ENCODE peak calls at places on chromosomes 2 and 18, in four cellular contexts. T is A549, M is PC-3, R is mesendoderm. H is an unnamed sample.

GRCh38 chr18:48955528-48956261 is 4.9 kb upstream of the SMAD7 start:
- DNase-seq in T (no peak), M (no peak), R (peak; percentile 80), H (peak; percentile 78)

GRCh38 chr2:66334237-66335054 is 100.5 kb upstream of the MEIS1 start:
- DNase-seq in T (no peak), M (peak; percentile 46), R (peak; percentile 49), H (no peak)

GRCh38 chr2:10839813-10840212 is 27.2 kb upstream of the PDIA6 start:
- DNase-seq in T (no peak), M (peak; percentile 29), R (peak; percentile 54), H (no peak)

GRCh38 chr2:173676647-173677046 is 288.5 kb downstream of the SP3 start:
- DNase-seq in T (no peak), M (peak; percentile 49), R (no peak), H (no peak)

GRCh38 chr2:129483366-129483765 is 496.1 kb upstream of the RAB6C start:
- DNase-seq in T (no peak), M (no peak), R (no peak), H (no peak)

GRCh38 chr2:62197017-62197586 is 1.2 kb downstream of the B3GNT2 start:
- DNase-seq in T (peak; percentile 38), M (peak; percentile 17), R (no peak), H (no peak)

GRCh38 chr2:235378261-235378660 is 115.6 kb upstream of the AGAP1 start:
- DNase-seq in T (no peak), M (peak; percentile 45), R (no peak), H (no peak)

GRCh38 chr2:144219979-144220378 is 299.9 kb downstream of the ZEB2 start:
- DNase-seq in T (no peak), M (no peak), R (no peak), H (no peak)

GRCh38 chr2:205408690-205409089 is 273.6 kb upstream of the NRP2 start:
- DNase-seq in T (no peak), M (no peak), R (no peak), H (no peak)

GRCh38 chr2:9390151-9390850 is 33.0 kb downstream of the ITGB1BP1 start:
- DNase-seq in T (no peak), M (no peak), R (no peak), H (no peak)

GRCh38 chr18:45365835-45366234 is 249.4 kb upstream of the SLC14A2 start:
- DNase-seq in T (no peak), M (no peak), R (no peak), H (peak; percentile 62)

GRCh38 chr2:219496781-219497494 is 1.8 kb upstream of the GMPPA start:
- DNase-seq in T (no peak), M (no peak), R (no peak), H (no peak)

GRCh38 chr2:100365434-100365833 is 43.1 kb upstream of the LONRF2 start:
- DNase-seq in T (no peak), M (peak; percentile 87), R (no peak), H (peak; percentile 55)

GRCh38 chr2:36433311-36434217 is 78.0 kb downstream of the CRIM1 start:
- DNase-seq in T (no peak), M (peak; percentile 37), R (no peak), H (no peak)

GRCh38 chr18:74661008-74661407 is 63.3 kb downstream of the ZNF407 start:
- DNase-seq in T (no peak), M (no peak), R (no peak), H (no peak)

GRCh38 chr2:112944971-112945370 is 32.8 kb upstream of the IL36G start:
- DNase-seq in T (no peak), M (no peak), R (no peak), H (no peak)

GRCh38 chr2:73983322-73984202 is 1.1 kb upstream of the TET3 start:
- DNase-seq in T (peak; percentile 37), M (peak; percentile 97), R (peak; percentile 76), H (no peak)

GRCh38 chr2:234329202-234329930 is 167.5 kb downstream of the ARL4C start:
- DNase-seq in T (no peak), M (peak; percentile 27), R (no peak), H (no peak)

GRCh38 chr2:9763356-9764152 is 79.7 kb upstream of the TAF1B start:
- DNase-seq in T (no peak), M (peak; percentile 77), R (no peak), H (no peak)

GRCh38 chr2:152047826-152048476 is 50.9 kb downstream of the CACNB4 start:
- DNase-seq in T (no peak), M (peak; percentile 21), R (no peak), H (no peak)

GRCh38 chr2:149904816-149905215 is 317.2 kb upstream of the MMADHC start:
- DNase-seq in T (no peak), M (no peak), R (no peak), H (no peak)

DNA sequence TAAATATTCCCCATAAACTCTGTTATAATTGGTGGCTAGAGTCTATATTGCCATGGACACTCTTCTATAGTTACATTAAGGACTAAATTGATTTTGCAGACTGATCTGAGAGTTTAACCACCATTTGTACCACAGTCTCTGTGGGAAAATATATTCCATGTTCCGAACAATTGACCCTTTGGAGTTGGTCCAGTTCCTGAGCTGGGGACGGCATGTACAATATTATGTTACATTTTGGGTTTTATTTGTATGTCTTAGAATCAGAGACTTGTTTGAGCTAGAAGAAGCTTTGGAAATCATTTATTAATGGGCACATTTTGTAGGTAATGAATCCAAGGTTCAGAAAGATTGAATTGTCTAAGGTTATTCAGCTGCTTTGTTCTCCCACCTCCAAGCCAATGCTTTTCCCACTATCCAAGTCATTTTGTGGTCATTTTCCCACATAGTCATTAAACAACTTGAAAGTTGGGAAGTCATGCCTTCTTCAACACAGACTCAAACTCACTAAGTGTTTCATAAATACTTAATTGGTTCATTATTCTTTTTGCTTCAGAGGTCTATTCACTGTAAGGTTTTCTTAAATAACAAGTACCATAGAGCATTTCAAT is 5.0 kb upstream of the PPP1CB start:
- DNase-seq in T (no peak), M (no peak), R (no peak), H (no peak)
- H3K4me3 ChIP-seq in T (no peak overlapping the region), M (no peak overlapping the region), R (no peak overlapping the region), H (no peak overlapping the region)

DNA sequence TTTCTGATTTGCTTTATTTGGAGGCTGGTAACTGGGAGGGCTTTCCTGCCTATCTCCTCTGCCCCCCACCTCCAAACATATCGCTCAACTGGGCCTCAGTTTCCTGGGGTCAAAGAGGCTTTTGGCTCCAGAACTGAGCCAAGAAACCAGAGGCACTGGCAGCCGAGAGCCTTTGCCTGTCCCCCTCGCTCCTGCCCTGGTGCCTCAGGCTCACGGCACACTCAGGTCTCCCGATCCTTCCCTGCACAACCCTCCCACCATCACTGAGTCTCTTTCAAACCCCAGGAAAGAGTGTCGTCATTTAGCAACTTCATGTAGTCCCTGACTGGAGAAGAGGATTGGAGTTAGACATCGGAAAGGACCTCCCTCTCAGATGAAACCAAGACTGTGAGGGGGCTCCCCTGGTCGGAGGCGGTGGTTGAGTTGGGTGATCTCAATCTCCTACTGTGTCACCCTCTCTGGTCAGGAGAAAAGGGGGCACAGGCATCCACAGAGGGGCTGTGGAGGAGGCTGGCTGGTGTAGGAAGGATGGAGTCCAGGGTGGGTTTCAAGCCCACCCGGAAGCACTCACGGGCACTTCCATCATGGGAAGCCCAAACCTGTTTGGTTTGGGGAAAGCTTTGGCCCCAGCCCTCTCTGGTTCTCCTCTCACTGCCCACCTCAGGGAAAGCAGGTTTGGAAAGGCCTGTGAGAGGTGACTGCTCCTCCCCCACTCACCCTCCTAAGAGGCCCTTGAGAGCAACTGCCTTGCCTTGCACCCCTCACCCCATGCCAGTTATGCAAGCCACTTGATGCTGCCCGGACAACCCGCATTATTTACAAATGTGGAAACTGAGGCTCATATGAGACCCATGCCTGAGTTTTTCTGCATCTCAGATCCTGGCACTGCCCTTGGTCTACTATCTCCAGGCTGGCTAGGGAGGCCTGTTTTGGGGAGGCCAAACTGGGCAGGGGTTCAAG is 62.3 kb downstream of the TNS1 start:
- DNase-seq in T (no peak), M (no peak), R (no peak), H (no peak)
- H3K4me3 ChIP-seq in T (no peak overlapping the region), M (no peak overlapping the region), R (no peak overlapping the region), H (no peak overlapping the region)

DNA sequence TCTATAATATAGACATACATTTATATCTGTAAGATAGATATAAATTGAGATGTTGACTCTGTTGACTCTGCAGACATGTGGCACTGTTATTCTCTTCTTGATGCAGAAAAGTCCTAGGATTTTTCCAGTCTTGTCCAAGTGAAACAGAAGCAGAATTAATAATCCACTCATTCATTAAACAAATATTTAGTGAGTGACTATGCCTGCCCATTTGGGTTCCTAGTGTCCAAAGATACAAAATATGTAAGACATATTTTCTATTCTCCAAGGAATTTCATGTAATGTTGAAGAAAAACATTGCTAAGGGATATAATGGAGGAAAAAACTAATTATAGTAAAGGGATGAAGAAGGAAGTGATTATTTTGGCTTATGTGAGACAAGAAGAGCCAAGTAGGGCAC is 20.1 kb upstream of the PLEKHH2 start:
- DNase-seq in T (no peak), M (peak; percentile 47), R (no peak), H (no peak)
- H3K4me3 ChIP-seq in T (no peak overlapping the region), M (no peak overlapping the region), R (no peak overlapping the region), H (no peak overlapping the region)

GRCh38 chr2:69796199-69796598 is 33.3 kb upstream of the GMCL1 start:
- DNase-seq in T (no peak), M (peak; percentile 16), R (no peak), H (no peak)

GRCh38 chr2:69798909-69799526 is 30.4 kb upstream of the GMCL1 start:
- DNase-seq in T (no peak), M (no peak), R (peak; percentile 95), H (no peak)

GRCh38 chr2:69798466-69798908 is 31.0 kb upstream of the GMCL1 start:
- DNase-seq in T (no peak), M (no peak), R (peak; percentile 77), H (no peak)

GRCh38 chr2:69797235-69797634 is 32.2 kb upstream of the GMCL1 start:
- DNase-seq in T (no peak), M (no peak), R (no peak), H (no peak)

GRCh38 chr2:69797836-69798465 is 31.5 kb upstream of the GMCL1 start:
- DNase-seq in T (no peak), M (peak; percentile 59), R (peak; percentile 89), H (no peak)
- H3K4me3 ChIP-seq in T (no peak overlapping the region), M (no peak overlapping the region), R (no peak overlapping the region), H (peak overlapping the region; percentile 33)